ENCODE peak calls at places on chromosomes 11 and 22, in four cellular contexts. One of them, this sample, is unnamed. For H3K27me3, the result is how much of the 10 kb centered on the place peaks cover.

GRCh38 chr11:134272381-134273316 is 3.5 kb upstream of the GLB1L3 start:
- DNase-seq in AG04450: peak
- DNase-seq in mesenchymal stem cell: peak
- DNase-seq in neuronal stem cell: no peak
- DNase-seq in this sample: no peak

GRCh38 chr22:21702094-21702493 is 33.5 kb downstream of the YPEL1 start:
- DNase-seq in AG04450: no peak
- DNase-seq in mesenchymal stem cell: no peak
- DNase-seq in neuronal stem cell: no peak
- DNase-seq in this sample: no peak

GRCh38 chr11:15793032-15793996 is 563.0 kb downstream of the SOX6 start:
- DNase-seq in AG04450: peak
- DNase-seq in mesenchymal stem cell: peak
- DNase-seq in neuronal stem cell: no peak
- DNase-seq in this sample: peak

GRCh38 chr22:42673898-42674390 is 24.8 kb upstream of the CYB5R3 start:
- DNase-seq in AG04450: no peak
- DNase-seq in mesenchymal stem cell: no peak
- DNase-seq in neuronal stem cell: no peak
- DNase-seq in this sample: no peak

GRCh38 chr11:13440100-13440855 is 22.7 kb downstream of the BTBD10 start:
- DNase-seq in AG04450: peak
- DNase-seq in mesenchymal stem cell: peak
- DNase-seq in neuronal stem cell: no peak
- DNase-seq in this sample: peak

GRCh38 chr11:109783842-109784241 is 309.4 kb upstream of the ZC3H12C start:
- DNase-seq in AG04450: no peak
- DNase-seq in mesenchymal stem cell: no peak
- DNase-seq in neuronal stem cell: no peak
- DNase-seq in this sample: no peak

GRCh38 chr11:118889796-118890195 is 6.1 kb downstream of the CXCR5 start:
- DNase-seq in AG04450: no peak
- DNase-seq in mesenchymal stem cell: no peak
- DNase-seq in neuronal stem cell: no peak
- DNase-seq in this sample: no peak

GRCh38 chr22:49693416-49693815 is 134.3 kb downstream of the BRD1 start:
- DNase-seq in AG04450: no peak
- DNase-seq in mesenchymal stem cell: no peak
- DNase-seq in neuronal stem cell: no peak
- DNase-seq in this sample: no peak

GRCh38 chr22:16988257-16988656 is 19.8 kb downstream of the GAB4 start:
- DNase-seq in AG04450: no peak
- DNase-seq in mesenchymal stem cell: no peak
- DNase-seq in neuronal stem cell: no peak
- DNase-seq in this sample: no peak

GRCh38 chr11:83827520-83827919 is 541.4 kb upstream of the CCDC90B start:
- DNase-seq in AG04450: no peak
- DNase-seq in mesenchymal stem cell: peak
- DNase-seq in neuronal stem cell: no peak
- DNase-seq in this sample: no peak

GRCh38 chr11:33664166-33664565 is 36.5 kb downstream of the C11orf91 start:
- DNase-seq in AG04450: no peak
- DNase-seq in mesenchymal stem cell: no peak
- DNase-seq in neuronal stem cell: no peak
- DNase-seq in this sample: no peak

GRCh38 chr11:99422581-99423434 is 402.1 kb downstream of the CNTN5 start:
- DNase-seq in AG04450: no peak
- DNase-seq in mesenchymal stem cell: peak
- DNase-seq in neuronal stem cell: no peak
- DNase-seq in this sample: peak

GRCh38 chr11:19980957-19981669 is 179.2 kb downstream of the DBX1 start:
- DNase-seq in AG04450: peak
- DNase-seq in mesenchymal stem cell: peak
- DNase-seq in neuronal stem cell: no peak
- DNase-seq in this sample: no peak

GRCh38 chr11:70838198-70838597 is 414.2 kb downstream of the SHANK2 start:
- DNase-seq in AG04450: no peak
- DNase-seq in mesenchymal stem cell: no peak
- DNase-seq in neuronal stem cell: no peak
- DNase-seq in this sample: no peak

GRCh38 chr11:9577032-9577431 is 3.6 kb downstream of the WEE1 start:
- DNase-seq in AG04450: no peak
- DNase-seq in mesenchymal stem cell: peak
- DNase-seq in neuronal stem cell: no peak
- DNase-seq in this sample: no peak

GRCh38 chr11:68373810-68374501 is 61.6 kb downstream of the LRP5 start:
- DNase-seq in AG04450: no peak
- DNase-seq in mesenchymal stem cell: peak
- DNase-seq in neuronal stem cell: no peak
- DNase-seq in this sample: no peak

GRCh38 chr11:9617960-9618359 is 44.5 kb downstream of the WEE1 start:
- DNase-seq in AG04450: no peak
- DNase-seq in mesenchymal stem cell: peak
- DNase-seq in neuronal stem cell: no peak
- DNase-seq in this sample: no peak

GRCh38 chr22:30267382-30268302 is 991 bp upstream of the OSM start:
- DNase-seq in AG04450: no peak
- DNase-seq in mesenchymal stem cell: no peak
- DNase-seq in neuronal stem cell: no peak
- DNase-seq in this sample: no peak

GRCh38 chr11:69644071-69644961 is 3.4 kb downstream of the CCND1 start:
- DNase-seq in AG04450: peak
- DNase-seq in mesenchymal stem cell: peak
- DNase-seq in neuronal stem cell: no peak
- DNase-seq in this sample: peak

GRCh38 chr11:75249704-75250103 is 9.1 kb downstream of the TPBGL start:
- DNase-seq in AG04450: no peak
- DNase-seq in mesenchymal stem cell: no peak
- DNase-seq in neuronal stem cell: no peak
- DNase-seq in this sample: no peak

GRCh38 chr22:38460367-38460952 is 5.5 kb upstream of the KCNJ4 start:
- DNase-seq in AG04450: no peak
- DNase-seq in mesenchymal stem cell: no peak
- DNase-seq in neuronal stem cell: no peak
- DNase-seq in this sample: no peak

GRCh38 chr11:69447786-69448185 is 33.7 kb upstream of the LINC01488 start:
- DNase-seq in AG04450: no peak
- DNase-seq in mesenchymal stem cell: peak
- DNase-seq in neuronal stem cell: no peak
- DNase-seq in this sample: peak

GRCh38 chr11:95563859-95564258 is 225.7 kb downstream of the FAM76B start:
- DNase-seq in AG04450: no peak
- DNase-seq in mesenchymal stem cell: no peak
- DNase-seq in neuronal stem cell: no peak
- DNase-seq in this sample: no peak

GRCh38 chr11:85590848-85591483 is 36.2 kb downstream of the DLG2 start:
- DNase-seq in AG04450: peak
- DNase-seq in mesenchymal stem cell: peak
- DNase-seq in neuronal stem cell: peak
- DNase-seq in this sample: peak

GRCh38 chr22:23077627-23078461 is 7.5 kb downstream of the GNAZ start:
- DNase-seq in AG04450: no peak
- DNase-seq in mesenchymal stem cell: no peak
- DNase-seq in neuronal stem cell: no peak
- DNase-seq in this sample: no peak

GRCh38 chr11:47617417-47617809 is 23.2 kb upstream of the C1QTNF4 start:
- DNase-seq in AG04450: peak
- DNase-seq in mesenchymal stem cell: peak
- DNase-seq in neuronal stem cell: no peak
- DNase-seq in this sample: peak

GRCh38 chr11:62459080-62459479 is 40.2 kb downstream of the SCGB1A1 start:
- DNase-seq in AG04450: no peak
- DNase-seq in mesenchymal stem cell: no peak
- DNase-seq in neuronal stem cell: no peak
- DNase-seq in this sample: no peak

GRCh38 chr11:2462986-2463765 is 18.4 kb downstream of the KCNQ1 start:
- DNase-seq in AG04450: no peak
- DNase-seq in mesenchymal stem cell: no peak
- DNase-seq in neuronal stem cell: no peak
- DNase-seq in this sample: peak

GRCh38 chr22:36293606-36294292 is 40.8 kb downstream of the APOL1 start:
- DNase-seq in AG04450: no peak
- DNase-seq in mesenchymal stem cell: no peak
- DNase-seq in neuronal stem cell: no peak
- DNase-seq in this sample: no peak

GRCh38 chr11:14932447-14932846 is 39.7 kb downstream of the CALCA start:
- DNase-seq in AG04450: no peak
- DNase-seq in mesenchymal stem cell: no peak
- DNase-seq in neuronal stem cell: no peak
- DNase-seq in this sample: no peak

GRCh38 chr11:3613998-3614741 is 27.6 kb downstream of the ART5 start:
- DNase-seq in AG04450: no peak
- DNase-seq in mesenchymal stem cell: no peak
- DNase-seq in neuronal stem cell: no peak
- DNase-seq in this sample: no peak

GRCh38 chr11:114290503-114291239 is 5.5 kb upstream of the NNMT start:
- DNase-seq in AG04450: no peak
- DNase-seq in mesenchymal stem cell: peak
- DNase-seq in neuronal stem cell: no peak
- DNase-seq in this sample: no peak

GRCh38 chr11:114289779-114290178 is 6.4 kb upstream of the NNMT start:
- DNase-seq in AG04450: no peak
- DNase-seq in mesenchymal stem cell: no peak
- DNase-seq in neuronal stem cell: no peak
- DNase-seq in this sample: no peak

GRCh38 chr11:114293201-114293711 is 2.9 kb upstream of the NNMT start:
- DNase-seq in AG04450: no peak
- DNase-seq in mesenchymal stem cell: no peak
- DNase-seq in neuronal stem cell: no peak
- DNase-seq in this sample: peak

GRCh38 chr11:114291381-114291780 is 4.8 kb upstream of the NNMT start:
- DNase-seq in AG04450: peak
- DNase-seq in mesenchymal stem cell: peak
- DNase-seq in neuronal stem cell: no peak
- DNase-seq in this sample: no peak

GRCh38 chr11:114291847-114292680 is 4.1 kb upstream of the NNMT start:
- DNase-seq in AG04450: no peak
- DNase-seq in mesenchymal stem cell: peak
- DNase-seq in neuronal stem cell: no peak
- DNase-seq in this sample: peak
- H3K27ac ChIP-seq in AG04450: no peak
- H3K27ac ChIP-seq in mesenchymal stem cell: peak
- H3K27ac ChIP-seq in neuronal stem cell: no peak
- H3K27ac ChIP-seq in this sample: peak

GRCh38 chr11:107591446-107592236 is 694 bp downstream of the ELMOD1 start:
- DNase-seq in AG04450: no peak
- DNase-seq in mesenchymal stem cell: peak
- DNase-seq in neuronal stem cell: peak
- DNase-seq in this sample: peak

GRCh38 chr11:107592813-107593212 is 1.9 kb downstream of the ELMOD1 start:
- DNase-seq in AG04450: no peak
- DNase-seq in mesenchymal stem cell: no peak
- DNase-seq in neuronal stem cell: no peak
- DNase-seq in this sample: no peak

GRCh38 chr11:107591098-107591445 is at the start of gene ELMOD1:
- DNase-seq in AG04450: no peak
- DNase-seq in mesenchymal stem cell: peak
- DNase-seq in neuronal stem cell: peak
- DNase-seq in this sample: peak

GRCh38 chr11:107592256-107592655 is 1.3 kb downstream of the ELMOD1 start:
- DNase-seq in AG04450: no peak
- DNase-seq in mesenchymal stem cell: no peak
- DNase-seq in neuronal stem cell: no peak
- DNase-seq in this sample: no peak

GRCh38 chr11:107593941-107594340 is 3.0 kb downstream of the ELMOD1 start:
- DNase-seq in AG04450: no peak
- DNase-seq in mesenchymal stem cell: no peak
- DNase-seq in neuronal stem cell: no peak
- DNase-seq in this sample: no peak
- H3K27me3 ChIP-seq in AG04450: under half
- H3K27me3 ChIP-seq in mesenchymal stem cell: half or more
- H3K27me3 ChIP-seq in neuronal stem cell: under half
- H3K27me3 ChIP-seq in this sample: half or more

DNA sequence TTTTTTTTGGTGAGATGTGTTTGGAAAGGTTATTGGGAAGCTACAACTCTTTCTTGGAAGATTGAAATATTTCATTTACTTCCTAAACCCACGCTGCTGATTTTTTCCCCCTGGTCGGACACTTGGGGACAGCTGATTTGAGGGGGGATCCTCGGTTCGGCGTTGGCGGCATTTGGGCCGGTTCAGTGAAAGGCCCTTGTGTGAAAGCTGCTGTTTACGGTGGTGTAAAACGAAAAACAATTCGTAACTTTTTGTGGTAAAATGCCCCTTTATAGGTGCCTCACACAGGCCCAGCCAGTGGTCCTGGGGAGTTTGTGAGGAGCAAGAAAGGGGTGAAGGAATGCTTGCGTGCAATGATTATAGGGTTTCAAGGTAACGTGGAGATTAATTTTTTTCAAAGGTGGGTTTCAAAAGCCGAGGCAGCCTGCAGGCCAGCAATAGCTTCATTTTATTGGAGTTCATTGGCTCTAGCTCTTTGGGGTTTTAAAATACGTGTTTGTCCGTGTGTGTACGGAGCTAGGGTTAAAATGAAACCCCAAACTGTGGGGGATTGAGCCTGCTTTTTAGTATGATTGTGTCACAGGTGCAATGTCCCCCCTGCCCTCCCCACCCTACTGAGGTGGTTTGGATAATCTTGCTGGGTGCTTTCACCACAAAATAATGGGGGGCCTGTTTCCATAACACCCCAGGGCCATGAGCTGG is 77.2 kb upstream of the PPARA start:
- DNase-seq in AG04450: no peak
- DNase-seq in mesenchymal stem cell: peak
- DNase-seq in neuronal stem cell: no peak
- DNase-seq in this sample: no peak
- H3K27ac ChIP-seq in AG04450: peak
- H3K27ac ChIP-seq in mesenchymal stem cell: peak
- H3K27ac ChIP-seq in neuronal stem cell: no peak
- H3K27ac ChIP-seq in this sample: peak

DNA sequence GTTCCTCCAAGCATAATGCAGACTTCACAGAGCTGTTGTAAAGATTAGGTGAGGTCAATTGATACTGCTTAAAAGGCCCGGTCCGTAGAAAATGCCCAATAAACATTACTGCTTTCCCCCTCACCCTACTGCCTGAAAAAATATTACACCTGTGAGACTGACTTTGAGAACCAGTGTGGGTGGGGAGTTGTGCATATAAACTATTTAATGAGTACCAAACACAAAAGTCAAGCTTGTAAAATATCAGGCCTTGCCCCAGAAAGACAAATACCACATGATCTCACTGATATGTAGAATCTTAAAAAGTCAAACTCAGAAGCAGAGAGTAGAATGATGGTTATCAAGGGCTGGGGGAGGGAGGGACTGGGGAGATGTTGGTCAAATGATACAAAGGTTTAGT is 46.7 kb downstream of the C22orf42 start:
- DNase-seq in AG04450: no peak
- DNase-seq in mesenchymal stem cell: no peak
- DNase-seq in neuronal stem cell: no peak
- DNase-seq in this sample: no peak
- H3K27me3 ChIP-seq in AG04450: under half
- H3K27me3 ChIP-seq in mesenchymal stem cell: half or more
- H3K27me3 ChIP-seq in neuronal stem cell: under half
- H3K27me3 ChIP-seq in this sample: under half

GRCh38 chr11:64894812-64895452 is 16.5 kb upstream of the EHD1 start:
- DNase-seq in AG04450: no peak
- DNase-seq in mesenchymal stem cell: no peak
- DNase-seq in neuronal stem cell: no peak
- DNase-seq in this sample: no peak
- H3K27ac ChIP-seq in AG04450: no peak
- H3K27ac ChIP-seq in mesenchymal stem cell: no peak
- H3K27ac ChIP-seq in neuronal stem cell: no peak
- H3K27ac ChIP-seq in this sample: no peak

GRCh38 chr11:18715476-18715875 is 10.5 kb downstream of the IGSF22 start:
- DNase-seq in AG04450: no peak
- DNase-seq in mesenchymal stem cell: no peak
- DNase-seq in neuronal stem cell: no peak
- DNase-seq in this sample: no peak
- H3K27me3 ChIP-seq in AG04450: under half
- H3K27me3 ChIP-seq in mesenchymal stem cell: under half
- H3K27me3 ChIP-seq in neuronal stem cell: under half
- H3K27me3 ChIP-seq in this sample: under half

This sample was measured in PC-3.